ENCODE peak calls at places on chromosome 3, in five cellular contexts. A is GM04504, V is kidney epithelial cell, Y is fibroblast of mammary gland, P is mesothelial cell of epicardium. W is an unnamed sample.

GRCh38 chr3:179269152-179269707 is 18.3 kb upstream of the KCNMB3 start:
- DNase-seq in A (no peak), V (no peak), Y (no peak), P (no peak), W (no peak)

GRCh38 chr3:50671331-50671730 is 3.4 kb upstream of the DOCK3 start:
- DNase-seq in A (peak; percentile 86), V (peak; percentile 57), Y (peak; percentile 73), P (peak; percentile 2), W (peak; percentile 80)

GRCh38 chr3:32194653-32195052 is 43.8 kb upstream of the CMTM8 start:
- DNase-seq in A (no peak), V (no peak), Y (no peak), P (no peak), W (no peak)

GRCh38 chr3:33146791-33147445 is 33.1 kb downstream of the CRTAP start:
- DNase-seq in A (no peak), V (no peak), Y (peak; percentile 65), P (no peak), W (peak; percentile 73)

GRCh38 chr3:61908344-61908743 is 347.0 kb downstream of the PTPRG start:
- DNase-seq in A (peak; percentile 56), V (no peak), Y (peak; percentile 83), P (no peak), W (peak; percentile 65)

GRCh38 chr3:140010391-140010790 is 75.4 kb downstream of the CLSTN2 start:
- DNase-seq in A (no peak), V (no peak), Y (no peak), P (no peak), W (no peak)

GRCh38 chr3:152961323-152961722 is 126.4 kb downstream of the P2RY1 start:
- DNase-seq in A (no peak), V (no peak), Y (peak; percentile 49), P (no peak), W (peak; percentile 10)

GRCh38 chr3:35664460-35664919 is 25.2 kb downstream of the ARPP21 start:
- DNase-seq in A (no peak), V (peak; percentile 85), Y (peak; percentile 18), P (peak; percentile 65), W (peak; percentile 57)

GRCh38 chr3:160474416-160474838 is 24.8 kb upstream of the TRIM59 start:
- DNase-seq in A (peak; percentile 29), V (no peak), Y (peak; percentile 83), P (no peak), W (peak; percentile 61)

GRCh38 chr3:182325213-182325941 is 467.9 kb upstream of the ATP11B start:
- DNase-seq in A (no peak), V (no peak), Y (no peak), P (no peak), W (peak; percentile 10)

GRCh38 chr3:30332196-30333021 is 274.0 kb upstream of the TGFBR2 start:
- DNase-seq in A (no peak), V (no peak), Y (no peak), P (no peak), W (no peak)

GRCh38 chr3:31378226-31378625 is 154.5 kb upstream of the STT3B start:
- DNase-seq in A (no peak), V (no peak), Y (no peak), P (no peak), W (no peak)

GRCh38 chr3:52712291-52713212 is 6.6 kb downstream of the SPCS1 start:
- DNase-seq in A (no peak), V (no peak), Y (no peak), P (no peak), W (no peak)

GRCh38 chr3:18438586-18438985 is 13.4 kb upstream of the SATB1 start:
- DNase-seq in A (no peak), V (no peak), Y (no peak), P (no peak), W (no peak)

GRCh38 chr3:37668831-37669610 is 192.7 kb upstream of the CTDSPL start:
- DNase-seq in A (no peak), V (no peak), Y (no peak), P (no peak), W (no peak)

GRCh38 chr3:186107148-186108105 is 1.5 kb downstream of the ETV5 start:
- DNase-seq in A (no peak), V (no peak), Y (peak; percentile 48), P (peak; percentile 77), W (peak; percentile 71)

GRCh38 chr3:197858133-197858532 is 67.1 kb downstream of the LRCH3 start:
- DNase-seq in A (no peak), V (no peak), Y (no peak), P (no peak), W (no peak)

GRCh38 chr3:128548426-128549282 is 55.7 kb upstream of the GATA2 start:
- DNase-seq in A (no peak), V (no peak), Y (peak; percentile 41), P (no peak), W (peak; percentile 79)

GRCh38 chr3:127454051-127454450 is 136.5 kb downstream of the TPRA1 start:
- DNase-seq in A (no peak), V (no peak), Y (no peak), P (peak; percentile 33), W (no peak)

W was measured in iris pigment epithelial cell.